ENCODE peak calls at places on chromosomes 2 and 18, in nine cellular contexts. O is MCF 10A, Q is cardiac muscle cell, G is GM10248, A is upper lobe of left lung, E is HL-60, B is endothelial cell, P is MM.1S, C is lung. T is an unnamed sample.
A peak's percentile ranks its signal among the peaks of the same experiment; 100 is the strongest.

GRCh38 chr2:14492920-14493503 is 139.5 kb upstream of the LRATD1 start:
- DNase-seq in P (no peak), E (no peak), Q (no peak), G (no peak), A (no peak), B (no peak), C (no peak), O (peak; percentile 74), T (no peak)

GRCh38 chr18:12769136-12769535 is 66.3 kb downstream of the PSMG2 start:
- DNase-seq in P (no peak), E (no peak), A (no peak), B (no peak), G (no peak), Q (no peak), O (no peak), C (no peak), T (no peak)

GRCh38 chr18:73409242-73409641 is 541.5 kb upstream of the NETO1 start:
- DNase-seq in E (no peak), P (no peak), B (no peak), C (no peak), Q (no peak), O (no peak), G (no peak), A (no peak), T (no peak)

GRCh38 chr2:163775304-163775703 is 39.5 kb upstream of the FIGN start:
- DNase-seq in E (no peak), B (no peak), C (no peak), G (no peak), A (no peak), P (no peak), Q (no peak), O (no peak), T (no peak)

GRCh38 chr2:7010376-7010775 is 93.2 kb downstream of the RNF144A start:
- DNase-seq in E (no peak), A (no peak), B (no peak), P (no peak), G (no peak), O (peak; percentile 79), Q (no peak), C (no peak), T (no peak)

GRCh38 chr2:39521876-39522517 is 84.9 kb upstream of the MAP4K3 start:
- DNase-seq in C (no peak), P (no peak), G (no peak), A (no peak), B (no peak), Q (no peak), O (no peak), E (no peak), T (no peak)

GRCh38 chr2:11387100-11387390 is 42.6 kb upstream of the ROCK2 start:
- DNase-seq in G (no peak), E (no peak), A (no peak), B (no peak), P (no peak), Q (no peak), O (no peak), C (no peak), T (no peak)

GRCh38 chr2:43133708-43134570 is 92.5 kb downstream of the ZFP36L2 start:
- DNase-seq in E (peak; percentile 70), P (peak; percentile 74), C (no peak), B (no peak), G (peak; percentile 38), A (peak; percentile 78), Q (no peak), O (no peak), T (no peak)

GRCh38 chr2:5230443-5230842 is 461.7 kb upstream of the SOX11 start:
- DNase-seq in Q (no peak), B (no peak), E (no peak), G (no peak), C (no peak), O (no peak), A (no peak), P (no peak), T (no peak)

GRCh38 chr2:172430671-172431070 is 3.3 kb downstream of the ITGA6 start:
- DNase-seq in C (no peak), G (no peak), A (no peak), B (no peak), O (peak; percentile 74), E (no peak), Q (no peak), P (no peak), T (no peak)

GRCh38 chr2:213451542-213452256 is 167.4 kb downstream of the SPAG16 start:
- DNase-seq in O (no peak), C (no peak), A (no peak), Q (no peak), P (no peak), E (no peak), B (no peak), G (no peak), T (peak; percentile 49)

GRCh38 chr2:226018641-226019040 is 619.1 kb downstream of the NYAP2 start:
- DNase-seq in P (no peak), B (no peak), Q (no peak), C (no peak), E (no peak), G (no peak), A (no peak), O (no peak), T (no peak)

GRCh38 chr2:36618381-36618780 is 20.4 kb upstream of the FEZ2 start:
- DNase-seq in P (peak; percentile 34), G (peak; percentile 42), C (no peak), A (peak; percentile 41), E (peak; percentile 18), O (peak; percentile 81), Q (peak; percentile 59), B (peak; percentile 61), T (peak; percentile 63)

GRCh38 chr18:24631238-24632025 is 171.0 kb downstream of the HRH4 start:
- DNase-seq in E (no peak), G (no peak), A (no peak), C (no peak), Q (no peak), B (no peak), O (no peak), P (no peak), T (no peak)

GRCh38 chr2:107738268-107738667 is 88.4 kb upstream of the RGPD4 start:
- DNase-seq in B (no peak), A (no peak), G (no peak), C (no peak), O (no peak), P (no peak), Q (no peak), E (no peak), T (no peak)

GRCh38 chr2:54687595-54688152 is 35.8 kb upstream of the EML6 start:
- DNase-seq in A (no peak), C (no peak), B (no peak), E (no peak), Q (no peak), G (no peak), O (no peak), P (no peak), T (no peak)

GRCh38 chr2:18516112-18516511 is 44.3 kb downstream of the RDH14 start:
- DNase-seq in Q (peak; percentile 39), O (no peak), A (no peak), C (no peak), B (no peak), G (no peak), E (no peak), P (no peak), T (no peak)

GRCh38 chr2:144524190-144524957 is 4.5 kb upstream of the ZEB2 start:
- DNase-seq in O (no peak), G (no peak), E (no peak), Q (peak; percentile 78), A (no peak), P (no peak), B (peak; percentile 65), C (no peak), T (peak; percentile 21)

GRCh38 chr2:124996406-124996805 is 971.3 kb downstream of the CNTNAP5 start:
- DNase-seq in P (no peak), G (no peak), E (no peak), Q (no peak), C (no peak), B (no peak), A (no peak), O (no peak), T (no peak)

GRCh38 chr18:74689251-74689650 is 91.6 kb downstream of the ZNF407 start:
- DNase-seq in P (no peak), B (no peak), A (no peak), C (no peak), G (no peak), O (no peak), Q (no peak), E (no peak), T (no peak)

GRCh38 chr2:99183025-99183424 is 2.0 kb downstream of the MRPL30 start:
- DNase-seq in P (no peak), Q (no peak), O (peak; percentile 8), B (no peak), C (no peak), E (no peak), A (peak; percentile 33), G (no peak), T (peak; percentile 57)

GRCh38 chr2:3365219-3365618 is 12.4 kb downstream of the EIPR1 start:
- DNase-seq in G (no peak), P (no peak), Q (no peak), C (no peak), E (no peak), A (no peak), O (no peak), B (no peak), T (no peak)

GRCh38 chr18:23226386-23226785 is 91.1 kb downstream of the CABLES1 start:
- DNase-seq in E (no peak), G (no peak), O (no peak), B (no peak), Q (no peak), A (no peak), C (no peak), P (no peak), T (no peak)

GRCh38 chr2:64988420-64989125 is 626 bp upstream of the SLC1A4 start:
- DNase-seq in B (peak; percentile 69), O (peak; percentile 77), Q (peak; percentile 80), P (peak; percentile 91), G (peak; percentile 65), E (peak; percentile 72), A (peak; percentile 70), C (peak; percentile 69), T (peak; percentile 41)
- TF ChIP-seq CTCF in B (no peak), O (peak; percentile 36), Q (peak; percentile 47), P (peak; percentile 28), G (peak; percentile 27), E (no peak), A (peak; percentile 21), C (no peak), T (peak; percentile 63)

GRCh38 chr2:238106698-238107524 is 6.8 kb downstream of the ESPNL start:
- DNase-seq in Q (peak; percentile 48), C (no peak), B (no peak), A (no peak), G (no peak), E (peak; percentile 62), O (no peak), P (no peak), T (peak; percentile 32)
- TF ChIP-seq CTCF in Q (peak; percentile 17), C (no peak), B (no peak), A (no peak), G (no peak), E (peak; percentile 51), O (peak; percentile 19), P (no peak), T (peak; percentile 25)

GRCh38 chr2:151973013-151973900 is 125.6 kb downstream of the CACNB4 start:
- DNase-seq in O (no peak), A (no peak), B (no peak), P (no peak), G (no peak), Q (no peak), C (no peak), E (no peak), T (no peak)
- TF ChIP-seq CTCF in O (no peak), A (no peak), B (no peak), P (no peak), G (no peak), Q (no peak), C (no peak), E (no peak), T (no peak)

GRCh38 chr2:220053919-220054318 is 426.5 kb downstream of the SLC4A3 start:
- DNase-seq in P (peak; percentile 15), E (peak; percentile 1), B (no peak), C (no peak), A (no peak), Q (no peak), G (no peak), O (peak; percentile 56), T (no peak)
- TF ChIP-seq CTCF in P (peak; percentile 41), E (no peak), B (peak; percentile 69), C (no peak), A (no peak), Q (peak; percentile 14), G (no peak), O (peak; percentile 22), T (no peak)

T was measured in Calu3.